ENCODE peak calls at places on chromosome 4, in seven cellular contexts. A is spleen, G is suprapubic skin, W is breast epithelium, N is HepG2, B is HCT116, C is sigmoid colon. D is an unnamed sample.

GRCh38 chr4:82482387-82482786 is 52.0 kb downstream of the ENOPH1 start:
- DNase-seq in G (no peak), B (no peak), N (no peak), W (no peak), C (no peak), A (no peak), D (no peak)

GRCh38 chr4:178577933-178578332 is 1135.7 kb upstream of the AGA start:
- DNase-seq in B (no peak), N (peak), W (no peak), G (no peak), C (no peak), A (no peak), D (no peak)

GRCh38 chr4:150390531-150390910 is 191.4 kb upstream of the MAB21L2 start:
- DNase-seq in A (no peak), B (no peak), C (no peak), W (no peak), N (no peak), G (no peak), D (no peak)

GRCh38 chr4:168409089-168409801 is 71.0 kb downstream of the DDX60L start:
- DNase-seq in B (no peak), C (no peak), G (no peak), W (no peak), N (no peak), A (no peak), D (no peak)

GRCh38 chr4:124427095-124427767 is 285.3 kb downstream of the ANKRD50 start:
- DNase-seq in N (peak), C (no peak), B (no peak), G (no peak), A (no peak), W (no peak), D (no peak)

GRCh38 chr4:47933798-47934197 is 19.4 kb upstream of the NFXL1 start:
- DNase-seq in B (no peak), G (no peak), A (no peak), N (peak), C (no peak), W (no peak), D (no peak)

GRCh38 chr4:141730805-141731204 is 94.4 kb downstream of the IL15 start:
- DNase-seq in C (no peak), B (no peak), W (no peak), A (no peak), N (no peak), G (no peak), D (no peak)

GRCh38 chr4:149781150-149781549 is 34.5 kb downstream of the IQCM start:
- DNase-seq in N (no peak), C (no peak), W (no peak), B (peak), A (no peak), G (no peak), D (no peak)

GRCh38 chr4:106607566-106607965 is 239.0 kb upstream of the GIMD1 start:
- DNase-seq in G (no peak), W (no peak), A (no peak), N (no peak), C (no peak), B (no peak), D (no peak)

DNA sequence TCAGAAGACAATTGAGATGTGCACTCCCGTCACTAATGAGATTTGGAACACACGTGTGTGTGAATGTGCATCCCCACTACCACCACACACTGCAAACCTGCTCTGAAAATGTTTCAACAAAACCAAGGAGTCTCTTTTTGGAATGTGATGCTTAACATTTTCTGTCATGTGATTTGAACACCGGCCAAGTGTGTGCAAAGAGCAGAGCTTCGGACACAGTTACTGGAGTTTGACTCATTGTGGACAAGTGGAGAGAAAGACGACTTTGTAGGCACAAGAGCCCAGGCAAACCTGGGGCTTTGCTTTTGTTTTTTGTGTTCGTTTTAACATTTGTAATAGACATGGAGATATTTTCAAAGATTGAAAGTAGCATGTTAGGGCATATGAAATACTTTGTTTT is 49.2 kb downstream of the CCKAR start:
- DNase-seq in N (peak), B (no peak), A (no peak), C (no peak), W (no peak), G (no peak), D (no peak)
- TF ChIP-seq POLR2AphosphoS5 in N (no peak), B (no peak), A (no peak), C (peak), W (no peak), G (no peak), D (no peak)

DNA sequence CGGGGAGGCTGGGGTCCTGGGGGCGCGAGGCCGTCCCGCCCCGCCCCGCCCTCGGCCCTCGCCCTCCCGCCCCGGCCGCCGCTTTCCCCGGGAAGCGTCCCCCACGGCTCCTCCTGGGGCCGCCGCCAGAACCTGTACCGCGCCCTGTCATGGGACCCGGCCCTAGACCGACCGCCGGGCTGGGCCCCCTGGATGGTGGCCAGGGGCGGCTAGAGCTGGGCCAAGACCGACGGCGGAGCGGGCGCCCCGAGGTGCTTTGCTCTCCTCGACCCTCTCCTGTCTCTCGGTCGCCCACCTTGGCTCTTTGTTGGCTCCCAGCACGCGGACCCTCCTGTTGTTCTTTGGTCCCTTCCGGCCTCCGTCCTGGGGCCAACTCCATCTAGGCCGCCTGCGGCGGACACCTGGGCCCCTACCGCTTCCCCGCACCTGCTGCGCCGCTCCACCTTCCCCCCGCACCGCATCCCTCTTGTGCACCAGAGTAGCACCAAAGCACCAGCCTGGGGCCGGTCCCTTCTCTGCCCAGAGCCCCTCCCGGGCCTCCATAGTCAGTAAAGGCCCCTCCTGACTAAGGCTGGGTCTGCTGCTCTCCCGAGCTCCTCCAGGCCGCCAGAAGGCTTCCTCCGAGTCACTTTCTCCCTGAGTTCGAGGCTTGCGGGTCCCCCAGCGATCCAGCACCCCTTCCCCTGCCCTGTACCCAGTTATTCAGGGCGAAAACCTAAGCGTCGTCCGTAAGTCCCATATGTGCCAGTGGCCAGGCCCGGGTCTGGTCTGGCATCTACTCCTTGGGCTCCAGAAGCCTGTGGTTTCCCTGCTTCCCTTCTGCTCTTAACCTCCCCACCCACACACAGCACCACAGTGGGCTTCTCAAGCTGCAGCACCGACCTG is 587 bp downstream of the TACC3 start:
- DNase-seq in C (no peak), A (peak), G (no peak), N (no peak), B (no peak), W (no peak), D (no peak)
- TF ChIP-seq POLR2A in C (no peak), A (no peak), G (no peak), N (no peak), B (no peak), W (no peak), D (no peak)

DNA sequence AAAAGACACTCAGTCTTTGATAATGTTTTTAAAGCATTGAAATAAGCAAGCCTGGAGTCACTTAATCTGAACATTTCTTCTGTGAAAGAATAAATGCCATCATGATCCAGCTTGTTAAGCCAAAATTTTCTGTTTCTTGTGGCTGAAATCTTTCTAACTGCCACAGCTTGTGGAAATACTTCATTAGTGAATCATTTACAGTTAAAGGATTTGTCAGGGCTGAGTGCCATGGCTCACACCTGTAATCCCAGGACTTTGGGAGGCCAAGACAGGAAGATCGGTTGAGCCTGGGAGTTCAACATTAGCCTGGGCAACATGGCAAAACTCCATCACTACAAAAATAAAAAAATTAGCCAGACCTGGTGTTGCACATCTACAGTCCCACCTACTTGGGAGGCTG is 93.3 kb upstream of the PDE5A start:
- DNase-seq in A (no peak), G (no peak), C (no peak), B (no peak), W (no peak), N (no peak), D (no peak)
- TF ChIP-seq POLR2AphosphoS5 in A (no peak), G (no peak), C (no peak), B (no peak), W (no peak), N (no peak), D (no peak)

GRCh38 chr4:89995824-89996223 is 101.2 kb downstream of the MMRN1 start:
- DNase-seq in W (no peak), C (no peak), G (no peak), B (no peak), N (peak), A (no peak), D (no peak)

GRCh38 chr4:89997171-89997704 is 102.6 kb downstream of the MMRN1 start:
- DNase-seq in W (no peak), G (no peak), B (no peak), A (no peak), N (no peak), C (no peak), D (no peak)

GRCh38 chr4:89992744-89993143 is 98.1 kb downstream of the MMRN1 start:
- DNase-seq in C (no peak), B (no peak), A (no peak), W (no peak), N (no peak), G (no peak), D (no peak)

GRCh38 chr4:89994176-89994873 is 99.7 kb downstream of the MMRN1 start:
- DNase-seq in W (no peak), G (no peak), A (no peak), N (peak), C (no peak), B (no peak), D (no peak)

GRCh38 chr4:89995006-89995405 is 100.4 kb downstream of the MMRN1 start:
- DNase-seq in B (no peak), A (no peak), G (no peak), C (no peak), N (no peak), W (no peak), D (no peak)
- TF ChIP-seq POLR2A in B (no peak), A (no peak), G (no peak), C (no peak), N (no peak), W (no peak), D (no peak)

GRCh38 chr4:94334962-94335361 is 7.7 kb downstream of the HPGDS start:
- DNase-seq in G (no peak), N (no peak), A (no peak), W (no peak), B (no peak), C (no peak), D (no peak)
- TF ChIP-seq POLR2AphosphoS5 in G (no peak), N (no peak), A (no peak), W (no peak), B (no peak), C (no peak), D (no peak)

DNA sequence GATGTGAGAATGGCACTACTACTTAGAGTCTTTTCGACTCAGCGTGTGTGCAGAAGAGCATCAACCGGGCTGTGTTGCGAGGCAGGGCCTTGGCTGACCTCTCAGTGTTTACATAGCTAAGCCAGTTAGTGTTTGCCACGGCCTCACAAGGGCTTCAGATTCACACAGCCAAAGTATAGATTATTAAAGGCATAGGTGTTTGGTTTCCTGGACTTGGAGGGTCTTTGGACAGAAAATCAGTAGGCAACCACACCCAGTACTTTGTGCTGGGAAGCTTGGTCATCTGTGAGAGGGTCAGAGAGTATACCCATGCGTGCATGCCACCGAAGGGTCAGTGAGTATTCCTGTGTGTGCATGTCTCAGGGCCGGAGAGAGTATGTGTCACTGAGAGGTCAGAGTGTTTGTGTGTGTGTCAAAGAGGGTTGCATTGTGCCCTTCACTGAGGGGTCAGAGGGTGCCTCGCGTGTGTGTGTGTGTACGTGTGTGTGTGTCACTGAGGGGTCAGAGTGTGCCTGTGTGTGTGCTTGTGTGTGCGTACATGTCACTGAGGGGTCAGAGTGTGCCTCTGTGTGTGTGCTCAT is 69.7 kb upstream of the MSANTD1 start:
- DNase-seq in A (no peak), G (no peak), B (no peak), C (no peak), W (no peak), N (peak), D (no peak)
- TF ChIP-seq POLR2A in A (no peak), G (no peak), B (no peak), C (no peak), W (no peak), N (no peak), D (no peak)

GRCh38 chr4:184028571-184028996 is 123.5 kb downstream of the STOX2 start:
- DNase-seq in C (no peak), N (no peak), B (no peak), G (no peak), A (peak), W (no peak), D (no peak)
- TF ChIP-seq POLR2AphosphoS5 in C (no peak), N (no peak), B (no peak), G (no peak), A (no peak), W (no peak), D (no peak)

GRCh38 chr4:73193155-73193554 is 65.4 kb downstream of the ANKRD17 start:
- DNase-seq in B (no peak), G (no peak), N (no peak), C (no peak), A (no peak), W (no peak), D (no peak)

GRCh38 chr4:73185903-73186302 is 72.7 kb downstream of the ANKRD17 start:
- DNase-seq in B (no peak), N (no peak), W (no peak), C (no peak), G (no peak), A (no peak), D (no peak)

GRCh38 chr4:73189274-73189810 is 69.3 kb downstream of the ANKRD17 start:
- DNase-seq in N (no peak), G (no peak), W (no peak), A (no peak), B (no peak), C (no peak), D (no peak)

DNA sequence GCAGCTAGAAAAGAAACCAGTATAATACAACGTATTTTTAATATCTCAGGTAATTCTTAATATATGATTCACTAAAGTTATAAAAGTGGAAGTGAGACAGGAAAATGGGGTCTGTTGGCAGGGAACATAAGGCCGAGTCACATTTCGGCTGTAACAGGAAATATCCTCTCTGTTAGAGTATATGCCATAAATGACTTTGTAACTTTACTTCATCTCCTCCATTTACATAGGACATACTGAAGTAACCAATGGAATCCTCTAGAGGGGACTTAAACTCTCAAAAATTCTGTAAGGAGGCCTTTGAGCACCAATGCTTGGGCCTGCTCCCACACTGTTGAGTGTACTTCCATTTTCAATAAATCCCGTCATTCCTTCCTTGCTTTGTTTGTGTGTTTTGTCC is 71.3 kb downstream of the ANKRD17 start:
- DNase-seq in C (no peak), B (no peak), A (no peak), G (no peak), N (no peak), W (no peak), D (no peak)
- TF ChIP-seq POLR2A in C (no peak), B (no peak), A (no peak), G (no peak), N (no peak), W (no peak), D (no peak)

GRCh38 chr4:13601060-13601459 is 26.5 kb downstream of the BOD1L1 start:
- DNase-seq in B (no peak), C (no peak), W (no peak), G (no peak), A (no peak), N (no peak), D (no peak)

GRCh38 chr4:13605330-13605729 is 22.2 kb downstream of the BOD1L1 start:
- DNase-seq in C (no peak), N (no peak), B (no peak), A (no peak), G (no peak), W (no peak), D (no peak)

GRCh38 chr4:13597604-13598003 is 29.9 kb downstream of the BOD1L1 start:
- DNase-seq in A (no peak), C (no peak), N (no peak), B (no peak), G (no peak), W (no peak), D (no peak)

GRCh38 chr4:13599159-13599558 is 28.4 kb downstream of the BOD1L1 start:
- DNase-seq in N (no peak), B (no peak), G (no peak), C (no peak), A (no peak), W (no peak), D (no peak)

DNA sequence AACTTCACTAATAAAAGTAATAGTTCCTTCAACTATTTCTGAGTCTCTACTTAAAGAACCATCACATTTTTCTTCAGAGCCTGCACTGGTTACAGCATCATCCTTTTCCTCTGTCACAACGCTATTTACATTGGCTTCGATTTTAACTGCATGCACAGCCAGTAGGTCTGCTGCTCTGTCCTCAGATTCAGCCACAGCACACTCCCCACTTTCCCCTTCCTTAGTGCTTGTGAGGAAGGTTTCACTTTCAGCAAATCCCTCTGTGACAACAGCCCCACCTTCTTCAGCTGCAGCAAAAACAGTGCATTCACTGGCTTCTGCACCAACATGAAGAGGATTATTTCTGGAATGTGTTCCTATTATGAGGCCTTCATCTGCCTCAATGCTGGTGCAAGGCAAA is 25.7 kb downstream of the BOD1L1 start:
- DNase-seq in N (no peak), A (no peak), B (no peak), G (no peak), C (no peak), W (no peak), D (no peak)
- TF ChIP-seq POLR2AphosphoS5 in N (no peak), A (no peak), B (no peak), G (no peak), C (no peak), W (no peak), D (no peak)

GRCh38 chr4:1715002-1715761 is 3.1 kb upstream of the SLBP start:
- DNase-seq in N (no peak), C (no peak), G (no peak), W (no peak), A (peak), B (no peak), D (no peak)
- TF ChIP-seq POLR2A in N (no peak), C (no peak), G (no peak), W (no peak), A (no peak), B (no peak), D (no peak)